ENCODE peak calls at places on chromosomes 16 and 17, in nine cellular contexts. C is NCI-H2081; E is HFFc6; R is GM03348; Q is left ventricle myocardium inferior; X is B cell; U is heart right ventricle; H is stimulated activated CD8-positive, alpha-beta memory T cell treated with anti-CD3 and anti-CD28 coated beads, Interleukin-4, amount 100 ng/mL, for 1 hour; I is fibroblast of mammary gland. Z is an unnamed sample.

GRCh38 chr17:66717680-66718079 is 117.2 kb upstream of the CACNG5 start:
- DNase-seq in C (no peak), E (no peak), R (no peak), Q (no peak), X (no peak), U (no peak), H (no peak), I (no peak), Z (no peak)

GRCh38 chr17:6232768-6233130 is 162.6 kb downstream of the WSCD1 start:
- DNase-seq in C (no peak), E (no peak), R (no peak), Q (no peak), X (no peak), U (no peak), H (no peak), I (no peak), Z (no peak)

GRCh38 chr17:74181341-74181740 is 22.1 kb upstream of the RPL38 start:
- DNase-seq in C (no peak), E (no peak), R (no peak), Q (no peak), X (no peak), U (no peak), H (no peak), I (no peak), Z (no peak)

GRCh38 chr17:17239832-17240231 is 2.9 kb upstream of the FLCN start:
- DNase-seq in C (no peak), E (no peak), R (no peak), Q (no peak), X (no peak), U (no peak), H (no peak), I (no peak), Z (no peak)

GRCh38 chr17:78806451-78806850 is 24.4 kb upstream of the CYTH1 start:
- DNase-seq in C (no peak), E (no peak), R (no peak), Q (no peak), X (no peak), U (no peak), H (no peak), I (peak), Z (no peak)

GRCh38 chr16:65679785-65680184 is 557.9 kb upstream of the CDH11 start:
- DNase-seq in C (no peak), E (no peak), R (no peak), Q (no peak), X (no peak), U (no peak), H (no peak), I (no peak), Z (no peak)

GRCh38 chr16:7437843-7438242 is 105.2 kb downstream of the RBFOX1 start:
- DNase-seq in C (no peak), E (no peak), R (no peak), Q (no peak), X (no peak), U (no peak), H (no peak), I (no peak), Z (no peak)

GRCh38 chr17:81528651-81529436 is 667 bp downstream of the FSCN2 start:
- DNase-seq in C (no peak), E (no peak), R (no peak), Q (no peak), X (no peak), U (peak), H (no peak), I (no peak), Z (no peak)

GRCh38 chr17:75668489-75668888 is 1.4 kb downstream of the SAP30BP start:
- DNase-seq in C (no peak), E (no peak), R (no peak), Q (no peak), X (no peak), U (no peak), H (no peak), I (no peak), Z (no peak)

GRCh38 chr17:58755577-58756245 is at the start of gene PPM1E:
- DNase-seq in C (peak), E (no peak), R (peak), Q (peak), X (peak), U (peak), H (peak), I (peak), Z (peak)

GRCh38 chr16:48526058-48526957 is 83.7 kb downstream of the N4BP1 start:
- DNase-seq in C (peak), E (no peak), R (no peak), Q (no peak), X (peak), U (no peak), H (no peak), I (no peak), Z (peak)

GRCh38 chr17:83152745-83153611 is 73.6 kb downstream of the METRNL start:
- DNase-seq in C (no peak), E (no peak), R (no peak), Q (peak), X (no peak), U (peak), H (no peak), I (no peak), Z (no peak)

GRCh38 chr17:39671651-39672521 is 3.6 kb downstream of the PNMT start:
- DNase-seq in C (peak), E (peak), R (peak), Q (peak), X (no peak), U (peak), H (no peak), I (peak), Z (peak)

GRCh38 chr16:70638814-70639792 is 7.3 kb upstream of the IL34 start:
- DNase-seq in C (no peak), E (peak), R (no peak), Q (no peak), X (no peak), U (no peak), H (no peak), I (peak), Z (no peak)

GRCh38 chr17:44351961-44352921 is 7.1 kb downstream of the GRN start:
- DNase-seq in C (no peak), E (no peak), R (no peak), Q (no peak), X (no peak), U (no peak), H (no peak), I (no peak), Z (no peak)

GRCh38 chr17:3888343-3889171 is 4.3 kb downstream of the CAMKK1 start:
- DNase-seq in C (no peak), E (peak), R (peak), Q (peak), X (no peak), U (peak), H (no peak), I (peak), Z (no peak)

GRCh38 chr16:80105160-80105559 is 435.6 kb upstream of the DYNLRB2 start:
- DNase-seq in C (no peak), E (no peak), R (peak), Q (no peak), X (no peak), U (no peak), H (no peak), I (peak), Z (no peak)

GRCh38 chr17:9959377-9959981 is 54.4 kb upstream of the RCVRN start:
- DNase-seq in C (peak), E (peak), R (peak), Q (no peak), X (no peak), U (peak), H (no peak), I (peak), Z (no peak)

GRCh38 chr16:88633684-88634140 is 4.7 kb upstream of the IL17C start:
- DNase-seq in C (peak), E (no peak), R (peak), Q (no peak), X (no peak), U (peak), H (no peak), I (peak), Z (no peak)

GRCh38 chr17:67386965-67387551 is 10.0 kb downstream of the PITPNC1 start:
- DNase-seq in C (peak), E (peak), R (peak), Q (peak), X (no peak), U (peak), H (no peak), I (peak), Z (peak)

GRCh38 chr16:12538667-12539081 is 265.0 kb downstream of the CPPED1 start:
- DNase-seq in C (no peak), E (no peak), R (peak), Q (no peak), X (no peak), U (no peak), H (no peak), I (no peak), Z (peak)

GRCh38 chr17:79831367-79832210 is 7.7 kb downstream of the CBX4 start:
- DNase-seq in C (no peak), E (no peak), R (no peak), Q (peak), X (no peak), U (peak), H (no peak), I (no peak), Z (no peak)

GRCh38 chr17:43861960-43862359 is 15.0 kb downstream of the CD300LG start:
- DNase-seq in C (no peak), E (no peak), R (no peak), Q (no peak), X (no peak), U (no peak), H (no peak), I (no peak), Z (no peak)

GRCh38 chr17:75270218-75270965 is 639 bp downstream of the MIF4GD start:
- DNase-seq in C (peak), E (peak), R (peak), Q (peak), X (peak), U (peak), H (no peak), I (peak), Z (peak)

GRCh38 chr17:77473615-77474226 is 333.0 kb downstream of the SEC14L1 start:
- DNase-seq in C (no peak), E (no peak), R (no peak), Q (no peak), X (no peak), U (no peak), H (no peak), I (no peak), Z (no peak)

GRCh38 chr16:30032083-30032819 is 1.2 kb upstream of the TLCD3B start:
- DNase-seq in C (peak), E (peak), R (peak), Q (no peak), X (peak), U (no peak), H (peak), I (peak), Z (peak)

GRCh38 chr17:66848496-66848895 is 13.6 kb downstream of the CACNG5 start:
- DNase-seq in C (no peak), E (no peak), R (no peak), Q (no peak), X (no peak), U (no peak), H (no peak), I (no peak), Z (no peak)

Z was measured in COR-L47.